ENCODE peak calls at places on chromosome 9, in six cellular contexts. K is stomach, F is K562, U is transverse colon, D is spleen, C is HepG2. H is an unnamed sample.

GRCh38 chr9:119365291-119366027 is 3.8 kb downstream of the BRINP1 start:
- DNase-seq in F (peak; percentile 14), U (no peak), D (no peak), K (no peak), C (peak; percentile 6), H (no peak)

GRCh38 chr9:31253800-31254762 is 1130.4 kb upstream of the ACO1 start:
- DNase-seq in U (no peak), K (no peak), D (peak; percentile 71), F (no peak), C (no peak), H (no peak)

GRCh38 chr9:91777437-91777836 is 172.6 kb downstream of the ROR2 start:
- DNase-seq in D (no peak), F (no peak), C (no peak), U (no peak), K (no peak), H (peak; percentile 48)

GRCh38 chr9:108869092-108869725 is 7.1 kb downstream of the ACTL7A start:
- DNase-seq in U (no peak), F (no peak), K (no peak), C (peak; percentile 97), D (no peak), H (no peak)

GRCh38 chr9:76542360-76542759 is 83.4 kb downstream of the GCNT1 start:
- DNase-seq in U (no peak), D (no peak), C (no peak), K (no peak), F (peak; percentile 62), H (no peak)

GRCh38 chr9:75372499-75373268 is 284.4 kb downstream of the OSTF1 start:
- DNase-seq in U (no peak), D (no peak), C (no peak), F (no peak), K (no peak), H (no peak)

GRCh38 chr9:135503371-135504261 is 3.1 kb downstream of the MRPS2 start:
- DNase-seq in F (no peak), U (no peak), D (peak; percentile 69), K (no peak), C (no peak), H (peak; percentile 59)

GRCh38 chr9:6195714-6196360 is 19.8 kb upstream of the IL33 start:
- DNase-seq in D (no peak), U (no peak), C (no peak), K (no peak), F (no peak), H (no peak)

GRCh38 chr9:113803811-113804589 is 72.1 kb upstream of the ZNF618 start:
- DNase-seq in U (no peak), K (no peak), C (no peak), F (no peak), D (no peak), H (no peak)

GRCh38 chr9:68522954-68523353 is 17.7 kb downstream of the TMEM252 start:
- DNase-seq in C (no peak), F (no peak), U (no peak), K (no peak), D (no peak), H (no peak)

GRCh38 chr9:16869961-16870605 is 387 bp downstream of the BNC2 start:
- DNase-seq in D (no peak), F (no peak), K (no peak), C (no peak), U (peak; percentile 23), H (peak; percentile 72)

GRCh38 chr9:79221084-79221483 is 350.7 kb upstream of the TLE4 start:
- DNase-seq in F (no peak), C (no peak), K (no peak), D (no peak), U (no peak), H (no peak)

GRCh38 chr9:4662108-4662988 is at the start of gene PLPP6:
- DNase-seq in C (peak; percentile 86), K (peak; percentile 93), U (peak; percentile 93), D (peak; percentile 96), F (peak; percentile 86), H (peak; percentile 93)
- TF ChIP-seq POLR2AphosphoS5 in C (peak; percentile 58), K (peak; percentile 88), U (peak; percentile 92), D (peak; percentile 93), F (peak; percentile 46), H (peak; percentile 76)

DNA sequence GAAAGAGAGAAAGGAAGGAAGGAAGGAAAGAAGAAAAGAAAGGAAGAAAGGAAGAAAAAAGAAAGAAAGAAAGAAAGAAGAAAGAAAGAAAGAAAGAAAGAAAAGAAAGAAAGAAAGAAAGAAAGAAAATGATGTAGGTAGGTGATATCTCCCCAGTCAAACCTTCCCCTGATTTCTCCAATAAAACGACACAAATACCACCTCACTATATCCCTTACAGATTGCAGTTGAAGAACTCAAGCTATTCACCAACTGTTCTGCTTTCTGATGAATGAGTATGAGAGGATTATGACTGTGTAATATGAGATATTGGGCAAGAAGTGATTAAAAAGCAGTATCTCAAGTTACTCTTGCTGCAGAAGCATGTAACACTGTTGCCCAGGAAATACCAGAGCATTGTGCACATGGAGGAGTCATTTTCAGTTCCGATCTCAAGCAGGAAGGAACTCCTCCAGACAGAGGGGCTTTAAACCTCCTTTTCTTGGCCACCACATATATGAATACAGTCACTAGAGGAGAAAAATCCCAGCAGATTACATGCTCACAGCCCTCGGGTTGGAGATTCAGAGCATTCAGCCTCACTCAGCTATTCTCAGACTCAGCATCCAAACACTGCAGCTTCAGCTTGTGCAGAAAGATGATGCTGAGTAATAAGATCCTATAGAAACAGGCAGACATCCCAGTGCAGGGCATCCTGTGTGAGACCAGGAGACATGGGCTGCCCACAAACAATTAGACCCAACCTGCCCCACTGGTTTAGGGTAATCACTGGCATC is 61.4 kb downstream of the UGCG start:
- DNase-seq in C (no peak), D (no peak), F (no peak), K (no peak), U (no peak), H (no peak)
- TF ChIP-seq POLR2A in C (no peak), D (no peak), F (no peak), K (no peak), U (no peak), H (no peak)

GRCh38 chr9:111152614-111153013 is 114.3 kb upstream of the LPAR1 start:
- DNase-seq in D (no peak), K (no peak), F (no peak), C (no peak), U (no peak), H (no peak)

GRCh38 chr9:111161015-111161415 is 122.7 kb upstream of the LPAR1 start:
- DNase-seq in K (no peak), U (no peak), D (no peak), F (no peak), C (no peak), H (no peak)

GRCh38 chr9:111163738-111164399 is 125.6 kb upstream of the LPAR1 start:
- DNase-seq in F (no peak), D (no peak), C (no peak), U (no peak), K (no peak), H (no peak)

GRCh38 chr9:111153973-111154590 is 115.8 kb upstream of the LPAR1 start:
- DNase-seq in C (no peak), F (no peak), K (no peak), D (no peak), U (no peak), H (no peak)

GRCh38 chr9:111158375-111158774 is 120.1 kb upstream of the LPAR1 start:
- DNase-seq in K (no peak), D (no peak), U (no peak), F (no peak), C (no peak), H (no peak)
- H3K4me1 ChIP-seq in K (no peaks in the 10 kb centered on the region), D (peaks cover 5% of the 10 kb centered on the region), U (no peaks in the 10 kb centered on the region), F (no peaks in the 10 kb centered on the region), C (no peaks in the 10 kb centered on the region), H (no peaks in the 10 kb centered on the region)

GRCh38 chr9:83979812-83980394 is at the start of gene HNRNPK:
- DNase-seq in U (peak; percentile 100), K (peak; percentile 100), D (peak; percentile 98), C (peak; percentile 91), F (peak; percentile 97), H (peak; percentile 100)

GRCh38 chr9:83980395-83981125 is at the start of gene RMI1:
- DNase-seq in F (peak; percentile 98), U (peak; percentile 99), C (peak; percentile 96), K (peak; percentile 99), D (peak; percentile 99), H (peak; percentile 100)

GRCh38 chr9:83981126-83981871 is 694 bp downstream of the RMI1 start:
- DNase-seq in K (peak; percentile 55), F (peak; percentile 55), C (no peak), D (no peak), U (peak; percentile 59), H (peak; percentile 80)

GRCh38 chr9:83977196-83977595 is 2.8 kb downstream of the HNRNPK start:
- DNase-seq in D (no peak), K (no peak), U (no peak), F (no peak), C (no peak), H (no peak)

DNA sequence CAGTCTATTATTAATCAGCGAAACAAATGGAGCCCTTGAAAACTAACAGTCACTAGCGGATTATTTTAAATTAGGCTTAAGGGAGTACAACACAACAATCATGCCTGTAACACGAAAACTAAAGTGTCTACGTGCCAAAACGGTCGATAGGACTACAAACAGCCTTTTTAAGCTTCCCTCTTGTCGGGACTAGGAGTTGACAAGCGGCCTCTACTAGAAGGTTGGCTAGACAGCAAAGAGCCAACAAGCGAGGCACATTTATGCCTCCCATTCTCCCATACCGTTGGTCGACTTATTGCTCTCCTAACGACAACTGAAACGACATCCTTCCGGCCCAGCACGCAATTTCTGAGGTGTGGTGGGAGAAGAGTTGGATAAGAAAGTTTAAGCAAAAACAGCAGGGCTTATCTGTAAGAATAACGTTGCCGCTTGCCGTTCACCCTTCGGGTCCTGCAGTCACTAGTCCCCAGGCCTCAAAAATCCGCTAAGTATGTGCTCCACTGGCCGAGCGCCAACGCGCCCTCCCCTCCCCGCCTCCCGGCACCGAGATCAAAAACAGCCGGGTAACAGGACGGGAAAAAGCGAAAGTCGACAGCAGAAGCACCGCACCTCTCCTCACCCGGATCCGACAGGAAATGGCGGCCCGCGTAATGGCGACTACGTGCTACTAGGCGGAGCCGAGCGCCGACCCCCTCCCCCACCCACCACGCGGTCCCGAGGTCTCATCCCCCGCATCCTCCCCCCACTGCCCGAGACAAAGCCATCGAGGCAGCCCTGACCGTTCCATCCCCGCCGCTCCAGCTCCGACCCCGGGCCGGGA is 813 bp downstream of the HNRNPK start:
- DNase-seq in K (peak; percentile 82), U (peak; percentile 87), C (peak; percentile 58), F (peak; percentile 87), D (peak; percentile 98), H (peak; percentile 92)
- TF ChIP-seq POLR2AphosphoS5 in K (no peak), U (peak; percentile 46), C (no peak), F (peak; percentile 53), D (peak; percentile 73), H (peak; percentile 71)

GRCh38 chr9:11016081-11016480 is 403.3 kb upstream of the PTPRD start:
- DNase-seq in F (no peak), D (no peak), K (no peak), C (no peak), U (no peak), H (no peak)
- TF ChIP-seq POLR2A in F (no peak), D (no peak), K (no peak), C (no peak), U (no peak), H (no peak)

H was measured in sigmoid colon.